ENCODE peak calls at places on chromosomes 12 and 14, in five cellular contexts. T is Peyer's patch, O is foreskin fibroblast, Z is fibroblast of the aortic adventitia, D is AG04449. I is an unnamed sample.

GRCh38 chr14:105047283-105048016 is 17.8 kb downstream of the GPR132 start:
- DNase-seq in T (no peak), O (no peak), Z (no peak), D (no peak), I (no peak)

GRCh38 chr14:69346710-69347109 is 51.4 kb downstream of the ERH start:
- DNase-seq in T (peak), O (peak), Z (no peak), D (no peak), I (no peak)

GRCh38 chr12:131381716-131382430 is 329.0 kb upstream of the SFSWAP start:
- DNase-seq in T (peak), O (no peak), Z (no peak), D (no peak), I (no peak)

GRCh38 chr12:26029741-26030033 is 71.2 kb downstream of the RASSF8 start:
- DNase-seq in T (no peak), O (no peak), Z (peak), D (no peak), I (no peak)

GRCh38 chr12:119710374-119710773 is 42.4 kb downstream of the PRKAB1 start:
- DNase-seq in T (no peak), O (no peak), Z (no peak), D (no peak), I (no peak)

GRCh38 chr12:49912345-49912744 is 8.6 kb upstream of the FAIM2 start:
- DNase-seq in T (no peak), O (no peak), Z (peak), D (no peak), I (no peak)

GRCh38 chr12:104352106-104352713 is 48.7 kb downstream of the EID3 start:
- DNase-seq in T (no peak), O (peak), Z (peak), D (no peak), I (no peak)

GRCh38 chr14:85590784-85591183 is 60.8 kb downstream of the FLRT2 start:
- DNase-seq in T (no peak), O (no peak), Z (peak), D (no peak), I (no peak)

GRCh38 chr12:18818584-18818983 is 80.7 kb downstream of the CAPZA3 start:
- DNase-seq in T (no peak), O (no peak), Z (no peak), D (no peak), I (no peak)

GRCh38 chr12:81558031-81558430 is 201.1 kb downstream of the PPFIA2 start:
- DNase-seq in T (no peak), O (peak), Z (peak), D (no peak), I (no peak)

GRCh38 chr12:77947326-77947725 is 116.6 kb downstream of the NAV3 start:
- DNase-seq in T (no peak), O (peak), Z (peak), D (peak), I (peak)

GRCh38 chr12:104263580-104264358 is 39.8 kb upstream of the EID3 start:
- DNase-seq in T (no peak), O (peak), Z (peak), D (no peak), I (peak)

GRCh38 chr14:51776102-51776894 is 84.1 kb upstream of the GNG2 start:
- DNase-seq in T (no peak), O (peak), Z (peak), D (no peak), I (peak)

GRCh38 chr12:129830796-129831195 is 73.0 kb downstream of the TMEM132D start:
- DNase-seq in T (no peak), O (no peak), Z (no peak), D (no peak), I (no peak)

GRCh38 chr14:80117876-80118275 is 93.4 kb downstream of the DIO2 start:
- DNase-seq in T (no peak), O (no peak), Z (no peak), D (no peak), I (no peak)

GRCh38 chr14:29462271-29462670 is 465.4 kb downstream of the PRKD1 start:
- DNase-seq in T (no peak), O (no peak), Z (no peak), D (no peak), I (no peak)

GRCh38 chr14:68789002-68789797 is 3.7 kb downstream of the ZFP36L1 start:
- DNase-seq in T (peak), O (peak), Z (peak), D (no peak), I (no peak)

GRCh38 chr14:71140157-71140556 is 232.9 kb downstream of the PCNX1 start:
- DNase-seq in T (no peak), O (no peak), Z (no peak), D (no peak), I (no peak)

GRCh38 chr14:95523818-95524448 is 7.5 kb upstream of the SYNE3 start:
- DNase-seq in T (peak), O (peak), Z (peak), D (peak), I (no peak)
- TF ChIP-seq CTCF in T (no peak), O (no peak), Z (no peak), D (no peak), I (no peak)

GRCh38 chr12:47222960-47223847 is 143.4 kb upstream of the AMIGO2 start:
- DNase-seq in T (no peak), O (no peak), Z (no peak), D (no peak), I (no peak)
- H3K4me3 ChIP-seq in T (peak), O (no peak), Z (no peak), D (no peak), I (no peak)

GRCh38 chr12:2386566-2386965 is 333.8 kb downstream of the CACNA1C start:
- DNase-seq in T (no peak), O (no peak), Z (no peak), D (no peak), I (no peak)

GRCh38 chr12:2385529-2385928 is 332.7 kb downstream of the CACNA1C start:
- DNase-seq in T (no peak), O (no peak), Z (no peak), D (no peak), I (no peak)

GRCh38 chr12:2383276-2384028 is 330.7 kb downstream of the CACNA1C start:
- DNase-seq in T (no peak), O (no peak), Z (no peak), D (no peak), I (no peak)

GRCh38 chr12:2384029-2384386 is 331.2 kb downstream of the CACNA1C start:
- DNase-seq in T (no peak), O (peak), Z (peak), D (no peak), I (no peak)

DNA sequence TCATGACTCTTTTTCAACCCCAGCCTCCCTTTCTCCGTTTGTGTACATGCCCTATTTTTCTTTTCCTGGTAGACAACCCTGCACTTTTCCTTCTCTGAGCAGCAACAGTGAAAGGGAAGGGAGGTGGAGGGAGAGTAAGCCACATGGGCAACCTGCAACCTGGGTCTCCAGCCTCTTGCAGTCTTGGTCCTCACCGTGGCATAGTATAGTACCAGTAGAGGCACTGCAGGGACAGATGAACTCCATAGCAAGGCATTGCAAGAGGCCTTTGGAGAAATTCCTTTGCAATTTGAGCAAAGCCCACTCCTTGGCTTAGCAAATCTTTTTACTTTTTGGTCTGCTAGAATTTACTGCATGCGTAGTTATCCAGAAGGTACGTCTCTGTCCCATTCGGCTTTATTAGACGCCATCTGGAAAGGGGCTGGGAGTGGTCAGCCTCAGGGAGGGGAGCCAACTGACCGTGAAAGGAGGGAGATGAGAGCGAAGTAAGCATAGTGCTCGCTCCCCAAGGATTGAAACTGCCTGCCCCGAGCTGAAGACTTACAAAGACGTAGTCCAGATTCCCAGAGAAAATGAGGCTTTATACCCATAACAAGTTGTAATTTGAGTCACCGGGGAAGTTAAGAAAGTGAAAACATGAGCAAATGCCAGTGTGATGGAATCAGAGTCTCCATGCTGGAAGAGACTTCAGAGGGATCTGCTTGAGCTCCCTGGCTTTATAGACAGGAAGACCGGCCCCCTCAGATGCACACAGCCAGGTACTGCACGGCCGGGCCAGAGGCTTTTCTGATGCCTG is 331.9 kb downstream of the CACNA1C start:
- DNase-seq in T (no peak), O (peak), Z (peak), D (peak), I (peak)
- TF ChIP-seq CTCF in T (no peak), O (peak), Z (peak), D (peak), I (peak)

GRCh38 chr14:103122578-103123127 is 608 bp upstream of the TNFAIP2 start:
- DNase-seq in T (no peak), O (no peak), Z (no peak), D (no peak), I (no peak)
- H3K4me3 ChIP-seq in T (peak), O (peak), Z (peak), D (no peak), I (no peak)

DNA sequence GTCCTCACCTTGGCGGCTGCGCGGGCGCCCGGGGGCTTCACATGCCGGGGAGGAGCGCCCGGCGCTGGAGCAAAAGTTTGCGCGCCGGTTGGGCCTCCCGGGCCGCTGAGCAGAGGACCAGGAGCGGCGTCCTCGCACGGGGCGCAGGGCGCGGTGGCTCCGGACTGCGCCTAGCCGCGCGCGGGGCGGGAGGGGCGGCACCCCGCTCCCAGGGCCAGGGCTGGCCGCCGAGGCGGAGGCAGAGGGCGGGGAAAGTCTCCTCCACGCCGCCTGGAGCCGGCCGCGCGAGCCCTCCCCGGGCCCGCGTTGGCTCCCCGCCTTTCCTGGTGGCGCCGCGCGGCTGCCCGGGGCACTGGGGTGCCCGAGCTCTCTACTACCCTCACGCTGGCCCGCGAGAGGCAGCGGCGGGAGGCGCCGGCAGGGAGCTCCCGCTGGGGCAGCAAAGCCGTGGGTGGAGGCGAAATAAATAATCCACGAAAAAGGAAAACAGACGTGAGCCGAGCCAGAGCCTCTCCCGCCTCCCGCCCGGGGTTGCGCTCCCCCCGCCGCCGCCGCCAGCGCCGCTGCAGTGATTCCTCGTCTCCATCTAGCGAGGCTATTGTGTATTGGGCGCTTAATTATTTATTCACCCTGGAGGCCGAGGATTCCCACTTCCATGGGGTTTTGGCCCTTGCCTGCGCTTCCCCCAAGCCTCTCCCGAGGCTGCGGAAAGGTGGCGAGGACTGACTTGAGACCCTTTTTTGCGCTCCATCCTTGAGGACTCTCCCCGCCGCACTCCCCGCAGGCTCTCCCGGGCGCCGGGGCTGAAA is 476 bp upstream of the PRIMA1 start:
- DNase-seq in T (no peak), O (peak), Z (no peak), D (no peak), I (no peak)
- TF ChIP-seq CTCF in T (no peak), O (no peak), Z (no peak), D (no peak), I (no peak)

DNA sequence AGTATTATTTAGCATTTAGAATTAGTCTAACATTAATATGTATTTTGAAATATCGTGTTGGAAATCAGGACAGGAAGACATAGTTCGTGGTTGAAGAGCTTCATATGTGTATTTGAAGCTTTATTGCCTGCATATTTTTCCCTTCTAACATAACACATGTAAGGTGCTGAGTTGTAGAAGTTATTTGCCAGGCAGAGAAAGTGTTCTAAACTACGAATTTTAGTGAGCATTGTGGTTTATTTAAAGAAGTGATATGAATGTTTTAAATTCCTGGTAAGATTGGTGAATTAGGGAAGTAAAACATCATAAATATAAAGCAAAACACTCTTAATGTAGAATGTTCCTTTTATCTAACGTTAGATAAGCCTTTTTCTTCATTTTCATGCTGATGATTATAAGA is 2.5 kb downstream of the RASSF3 start:
- DNase-seq in T (no peak), O (no peak), Z (no peak), D (no peak), I (no peak)
- H3K4me3 ChIP-seq in T (peak), O (no peak), Z (no peak), D (no peak), I (peak)

DNA sequence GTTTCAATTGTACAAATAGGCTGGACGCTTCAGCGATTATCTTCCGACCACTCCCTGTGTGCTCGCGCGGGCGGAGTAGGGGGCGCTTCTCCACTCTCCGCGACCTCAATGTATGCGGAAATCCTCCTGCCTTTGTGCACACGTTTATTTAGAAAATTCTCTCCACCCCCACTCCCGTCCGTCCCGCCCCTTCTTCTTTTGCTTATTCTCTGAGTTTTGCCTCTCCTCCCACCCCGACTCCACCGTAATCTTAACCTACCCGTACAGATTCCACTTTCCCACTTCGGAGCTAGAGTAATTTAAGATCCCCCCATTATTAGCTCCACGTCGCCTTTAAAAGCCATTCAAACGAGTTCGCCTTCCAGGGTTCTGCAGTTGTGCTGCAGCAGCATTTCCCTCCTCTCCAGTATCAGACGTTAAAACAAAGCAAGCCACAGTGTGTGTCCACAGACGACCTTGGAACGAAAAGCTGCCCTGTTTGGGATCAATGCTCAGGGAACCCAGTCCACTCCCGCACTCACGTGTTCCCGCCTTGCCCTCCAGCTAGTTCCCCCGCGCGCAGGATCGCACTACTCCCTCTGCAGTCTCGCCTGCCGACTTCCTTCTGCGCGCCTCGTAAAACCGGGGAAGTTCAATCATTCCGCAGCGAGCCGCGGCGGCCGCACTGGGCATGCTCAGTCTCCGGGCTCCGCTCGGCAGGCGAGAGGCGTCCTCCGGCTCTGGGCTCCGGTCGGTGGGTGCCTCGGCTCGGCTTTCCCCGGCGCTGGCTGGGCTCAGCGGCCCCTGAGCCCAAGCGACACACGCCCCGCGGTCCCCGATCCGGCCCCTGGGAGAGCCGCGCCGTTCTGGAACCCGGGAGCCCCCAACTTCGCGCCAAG is at the start of gene ANO6:
- DNase-seq in T (peak), O (peak), Z (peak), D (no peak), I (peak)
- TF ChIP-seq CTCF in T (no peak), O (peak), Z (peak), D (peak), I (peak)

DNA sequence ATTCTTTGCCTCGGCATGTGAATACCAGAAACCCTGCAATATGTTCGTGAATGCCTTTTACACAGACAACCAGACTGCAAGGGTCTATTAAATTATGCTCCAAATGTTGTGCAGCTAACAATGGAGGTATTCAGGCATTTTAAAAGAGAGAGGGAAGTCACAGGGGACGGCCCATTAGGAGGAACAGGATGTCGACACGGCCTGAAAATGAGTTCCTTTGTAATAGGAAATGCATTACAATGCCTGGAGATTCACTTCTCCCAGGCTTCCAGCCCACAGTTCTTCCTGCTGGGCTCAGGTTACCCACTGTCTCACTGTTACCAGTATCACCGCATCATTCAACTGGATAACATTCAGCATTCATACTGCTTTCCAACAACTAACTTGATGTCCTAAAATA is 2.5 kb downstream of the DUSP6 start:
- DNase-seq in T (no peak), O (peak), Z (peak), D (no peak), I (no peak)
- H3K4me3 ChIP-seq in T (peak), O (peak), Z (peak), D (peak), I (peak)

DNA sequence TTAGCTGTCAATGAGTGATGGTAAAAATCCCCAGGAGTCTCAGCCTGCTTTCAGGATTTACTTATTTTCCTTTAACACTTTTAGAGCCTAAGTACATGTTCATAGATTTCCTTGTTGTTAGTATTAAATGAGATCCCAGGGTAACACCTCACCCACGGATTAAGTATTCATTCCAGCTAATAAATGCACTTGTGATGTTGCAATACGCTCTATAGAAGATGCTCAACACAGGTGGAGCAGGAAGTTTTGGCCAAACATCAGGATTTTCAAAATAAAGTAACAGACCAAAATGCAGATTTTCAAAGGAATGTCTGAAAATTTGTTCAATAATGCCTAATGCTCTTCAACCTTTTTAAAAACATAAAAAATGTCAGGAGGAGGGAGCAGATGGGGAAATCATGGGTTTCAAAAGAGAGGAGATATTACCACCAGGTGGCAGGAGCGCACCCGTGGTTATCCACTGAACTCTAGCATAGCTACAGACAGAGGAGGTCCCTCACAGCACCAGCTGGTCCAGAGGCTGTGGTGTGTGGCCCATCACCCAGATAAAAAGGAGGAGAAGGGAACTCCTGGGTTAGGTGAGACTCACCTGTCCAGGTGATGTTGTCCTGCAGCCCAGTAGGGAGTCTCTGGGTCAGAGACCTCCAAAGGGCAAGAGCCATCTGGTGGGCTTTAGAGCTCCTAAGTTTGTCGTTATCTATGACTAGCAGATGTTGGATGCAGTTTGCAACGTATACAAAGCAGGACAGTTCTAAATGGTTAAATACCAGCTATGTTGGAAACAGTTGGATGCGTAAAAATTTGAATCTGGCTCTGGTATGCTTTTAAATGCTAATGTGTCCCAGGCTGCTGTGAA is 1158.4 kb upstream of the TMEM132C start:
- DNase-seq in T (peak), O (peak), Z (peak), D (no peak), I (peak)
- TF ChIP-seq CTCF in T (no peak), O (peak), Z (peak), D (peak), I (peak)

I was measured in HFF-Myc.